ENCODE peak calls at places on chromosomes 7 and 10, in eight cellular contexts. X is GM10248, H is Caki2, T is foreskin fibroblast, L is spleen, J is NCI-H1092, N is nephron progenitor cell, D is NCI-H524. R is an unnamed sample.

GRCh38 chr7:39682042-39682441 is 58.7 kb downstream of the RALA start:
- DNase-seq in X (no peak), D (no peak), J (no peak), L (no peak), N (no peak), T (peak), H (no peak), R (no peak)

GRCh38 chr10:86952106-86952505 is 5.3 kb downstream of the MMRN2 start:
- DNase-seq in L (peak), J (no peak), H (no peak), X (no peak), N (no peak), D (no peak), T (no peak), R (no peak)

GRCh38 chr7:8436965-8437364 is 3.6 kb downstream of the NXPH1 start:
- DNase-seq in N (peak), L (peak), H (peak), T (peak), X (peak), D (peak), J (peak), R (no peak)

GRCh38 chr7:64875658-64876406 is 27.2 kb upstream of the ZNF273 start:
- DNase-seq in L (no peak), T (no peak), H (no peak), N (no peak), J (no peak), D (no peak), X (no peak), R (no peak)

GRCh38 chr10:100057948-100058347 is 23.7 kb downstream of the CPN1 start:
- DNase-seq in J (no peak), L (no peak), N (no peak), T (no peak), H (no peak), D (no peak), X (no peak), R (no peak)

GRCh38 chr7:135801877-135802276 is 53.3 kb upstream of the FAM180A start:
- DNase-seq in T (no peak), N (no peak), L (no peak), J (peak), D (no peak), X (no peak), H (no peak), R (no peak)

GRCh38 chr7:131383417-131383816 is 55.7 kb downstream of the MKLN1 start:
- DNase-seq in T (no peak), N (no peak), J (no peak), H (no peak), L (no peak), D (no peak), X (no peak), R (no peak)

GRCh38 chr10:58322835-58323209 is 12.0 kb upstream of the UBE2D1 start:
- DNase-seq in D (no peak), T (no peak), N (no peak), J (no peak), L (no peak), X (no peak), H (no peak), R (no peak)

GRCh38 chr10:48518926-48519730 is 85.7 kb downstream of the ARHGAP22 start:
- DNase-seq in X (no peak), H (no peak), L (peak), N (no peak), D (no peak), T (no peak), J (no peak), R (no peak)

GRCh38 chr10:129033790-129034272 is 433.2 kb upstream of the MGMT start:
- DNase-seq in X (no peak), J (no peak), L (no peak), D (peak), N (no peak), H (peak), T (no peak), R (peak)